ENCODE peak calls at places on chromosomes 5 and 9, in five cellular contexts. V is H9, C is activated B cell treated with CpG ODN at 0.5 μM for 24 hours, H is GM12865, K is type B pancreatic cell. L is an unnamed sample.

GRCh38 chr5:148607406-148607805 is 46.9 kb downstream of the HTR4 start:
- DNase-seq in V (no peak), K (no peak), H (no peak), C (no peak), L (no peak)

GRCh38 chr9:136594492-136594891 is 48.6 kb upstream of the NOTCH1 start:
- DNase-seq in V (no peak), H (no peak), K (no peak), C (no peak), L (no peak)

GRCh38 chr5:31196309-31196708 is 2.8 kb downstream of the CDH6 start:
- DNase-seq in V (no peak), H (no peak), C (no peak), K (no peak), L (no peak)

GRCh38 chr5:61301820-61302563 is 30.1 kb upstream of the ZSWIM6 start:
- DNase-seq in C (no peak), K (no peak), V (no peak), H (no peak), L (no peak)

GRCh38 chr5:13985736-13986418 is 41.4 kb upstream of the DNAH5 start:
- DNase-seq in K (no peak), H (no peak), C (no peak), V (no peak), L (no peak)

GRCh38 chr9:94937214-94937903 is 210.9 kb downstream of the AOPEP start:
- DNase-seq in H (no peak), C (no peak), V (no peak), K (no peak), L (no peak)

GRCh38 chr9:14661421-14662059 is 31.7 kb downstream of the ZDHHC21 start:
- DNase-seq in K (no peak), V (no peak), C (no peak), H (peak), L (no peak)

GRCh38 chr9:21305213-21305612 is at the start of gene IFNA5:
- DNase-seq in H (no peak), K (no peak), C (no peak), V (no peak), L (no peak)

GRCh38 chr5:17184596-17184995 is 32.8 kb upstream of the BASP1 start:
- DNase-seq in V (no peak), H (no peak), C (no peak), K (no peak), L (no peak)

GRCh38 chr5:13601152-13601551 is 343.3 kb downstream of the DNAH5 start:
- DNase-seq in V (no peak), H (no peak), K (no peak), C (no peak), L (no peak)

GRCh38 chr5:53874409-53874808 is 314.0 kb downstream of the NDUFS4 start:
- DNase-seq in H (no peak), C (no peak), V (peak), K (no peak), L (no peak)

GRCh38 chr9:136512651-136513066 is 29.8 kb upstream of the SEC16A start:
- DNase-seq in H (no peak), K (no peak), C (no peak), V (peak), L (no peak)

GRCh38 chr9:120445974-120446373 is 134.0 kb downstream of the CDK5RAP2 start:
- DNase-seq in K (no peak), C (no peak), H (no peak), V (no peak), L (no peak)

GRCh38 chr9:22379272-22379671 is 67.4 kb upstream of the DMRTA1 start:
- DNase-seq in C (no peak), K (no peak), V (no peak), H (no peak), L (no peak)

GRCh38 chr9:131734165-131734610 is 5.7 kb downstream of the RAPGEF1 start:
- DNase-seq in C (no peak), K (no peak), V (no peak), H (peak), L (no peak)

GRCh38 chr9:134411451-134412297 is 85.4 kb downstream of the RXRA start:
- DNase-seq in C (no peak), H (no peak), V (no peak), K (no peak), L (no peak)

GRCh38 chr5:73119492-73120157 is 750 bp upstream of the TMEM171 start:
- DNase-seq in H (peak), C (no peak), K (no peak), V (peak), L (no peak)

GRCh38 chr5:124408738-124409453 is 337.5 kb downstream of the ZNF608 start:
- DNase-seq in K (no peak), H (no peak), V (no peak), C (no peak), L (no peak)

GRCh38 chr9:84711936-84712335 is 42.4 kb downstream of the NTRK2 start:
- DNase-seq in K (no peak), C (no peak), H (peak), V (no peak), L (no peak)

GRCh38 chr9:129640086-129640870 is 1.7 kb downstream of the ASB6 start:
- DNase-seq in C (no peak), H (no peak), K (no peak), V (no peak), L (peak)

GRCh38 chr9:84301851-84302250 is 38.7 kb downstream of the SLC28A3 start:
- DNase-seq in H (no peak), V (no peak), C (no peak), K (no peak), L (no peak)

GRCh38 chr5:83096660-83097334 is 19.4 kb downstream of the XRCC4 start:
- DNase-seq in H (no peak), V (no peak), K (no peak), C (no peak), L (no peak)

GRCh38 chr5:74934949-74935751 is 69.0 kb upstream of the FAM169A start:
- DNase-seq in V (no peak), H (peak), K (no peak), C (no peak), L (no peak)

GRCh38 chr9:2119490-2120046 is 104.4 kb downstream of the SMARCA2 start:
- DNase-seq in K (no peak), V (no peak), C (no peak), H (no peak), L (no peak)

GRCh38 chr9:2117527-2117926 is 102.4 kb downstream of the SMARCA2 start:
- DNase-seq in H (no peak), V (no peak), C (no peak), K (no peak), L (no peak)

GRCh38 chr9:2120926-2121689 is 106.0 kb downstream of the SMARCA2 start:
- DNase-seq in H (no peak), V (no peak), C (no peak), K (no peak), L (no peak)

GRCh38 chr9:2116073-2116472 is 100.9 kb downstream of the SMARCA2 start:
- DNase-seq in V (peak), H (peak), K (no peak), C (no peak), L (no peak)
- TF ChIP-seq CTCF in V (peak), H (peak), K (peak), C (no peak), L (peak)

GRCh38 chr9:88076286-88077070 is 61.8 kb downstream of the SPATA31C2 start:
- DNase-seq in C (no peak), K (peak), H (no peak), V (peak), L (peak)
- TF ChIP-seq CTCF in C (no peak), K (peak), H (no peak), V (peak), L (no peak)

GRCh38 chr5:92467695-92468094 is 1084.6 kb upstream of the ARRDC3 start:
- DNase-seq in H (no peak), K (no peak), C (no peak), V (no peak), L (no peak)

GRCh38 chr5:92471861-92472260 is 1088.7 kb upstream of the ARRDC3 start:
- DNase-seq in K (no peak), C (no peak), V (no peak), H (no peak), L (no peak)

GRCh38 chr5:92472981-92473566 is 1090.0 kb upstream of the ARRDC3 start:
- DNase-seq in K (no peak), H (no peak), V (no peak), C (no peak), L (no peak)

GRCh38 chr5:92468307-92468706 is 1085.2 kb upstream of the ARRDC3 start:
- DNase-seq in C (no peak), H (no peak), K (no peak), V (no peak), L (no peak)

GRCh38 chr5:92470770-92471169 is 1087.7 kb upstream of the ARRDC3 start:
- DNase-seq in V (no peak), H (no peak), K (no peak), C (no peak), L (no peak)
- TF ChIP-seq CTCF in V (peak), H (peak), K (no peak), C (no peak), L (no peak)

DNA sequence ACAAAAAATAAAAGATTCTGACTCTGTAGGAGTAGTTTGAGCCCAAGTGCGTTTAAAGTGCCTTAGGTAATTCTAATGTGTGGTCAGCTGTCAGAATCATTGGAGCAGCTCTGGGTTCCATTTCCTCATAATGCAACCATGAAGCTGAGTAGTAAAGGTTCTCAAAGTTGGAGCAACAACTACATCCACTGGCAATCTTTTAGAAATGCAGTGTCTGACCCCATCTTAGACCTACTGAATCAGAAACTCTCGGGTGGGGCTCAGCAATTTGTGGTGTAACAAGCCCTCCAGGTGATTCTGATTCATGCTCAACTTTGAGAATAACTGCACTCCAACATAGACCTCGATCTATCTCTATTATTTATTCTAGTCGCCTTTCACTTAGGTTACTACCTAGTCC is 7.6 kb upstream of the ALDH1A1 start:
- DNase-seq in V (no peak), H (no peak), C (no peak), K (no peak), L (no peak)
- TF ChIP-seq CTCF in V (no peak), H (no peak), C (no peak), K (no peak), L (no peak)

GRCh38 chr5:180799194-180799593 is 3.4 kb downstream of the MGAT1 start:
- DNase-seq in H (no peak), C (no peak), K (no peak), V (peak), L (peak)

GRCh38 chr5:180802325-180803180 is at the start of gene MGAT1:
- DNase-seq in V (peak), H (peak), C (peak), K (peak), L (peak)

GRCh38 chr5:180798193-180798592 is 4.4 kb downstream of the MGAT1 start:
- DNase-seq in K (no peak), C (no peak), V (no peak), H (no peak), L (peak)

GRCh38 chr5:180801596-180802324 is 846 bp downstream of the MGAT1 start:
- DNase-seq in C (no peak), K (no peak), H (no peak), V (no peak), L (peak)

DNA sequence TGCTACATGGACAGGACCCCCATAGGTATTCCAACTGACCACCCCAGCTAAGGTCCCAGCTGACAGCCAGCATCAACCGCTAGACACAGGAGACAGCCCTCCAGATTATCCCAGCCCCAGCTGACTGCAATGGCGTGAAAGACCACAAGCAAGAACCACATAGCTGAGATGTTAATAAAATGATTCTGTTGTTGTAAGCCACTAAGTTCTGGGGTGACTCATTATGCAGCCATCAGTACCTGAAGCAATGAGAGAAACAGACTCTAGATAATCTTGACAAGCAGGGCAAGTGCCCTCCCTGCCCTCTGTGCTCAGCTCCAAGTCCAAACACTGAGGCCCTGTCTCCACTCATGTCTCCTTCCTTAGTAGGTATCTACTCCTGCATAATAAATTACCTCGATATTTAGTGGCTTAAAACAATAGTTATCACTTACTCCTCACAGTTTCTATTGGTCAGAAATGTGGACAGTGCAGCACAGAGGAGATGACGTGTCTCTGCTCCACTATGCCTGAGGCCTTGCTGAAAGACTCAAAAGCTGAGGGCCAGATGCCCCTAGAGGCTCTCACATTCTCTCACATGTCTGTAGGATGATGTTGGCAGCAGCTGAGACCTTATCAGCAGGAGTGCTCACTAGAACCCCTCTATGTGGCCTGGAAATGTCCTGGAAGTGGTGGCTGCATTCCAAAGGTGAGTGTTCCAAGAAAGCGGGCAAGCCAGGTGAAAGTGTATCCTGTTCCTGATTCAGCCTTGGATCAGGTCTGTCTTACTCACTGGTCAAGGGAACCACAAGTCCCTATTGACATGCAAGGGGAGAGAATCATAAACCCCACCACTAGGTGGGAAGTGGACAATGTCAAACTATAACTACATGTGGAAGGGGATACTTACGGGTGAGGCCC is 2.5 kb downstream of the MGAT1 start:
- DNase-seq in K (no peak), H (no peak), V (no peak), C (no peak), L (peak)
- TF ChIP-seq CTCF in K (no peak), H (no peak), V (no peak), C (no peak), L (no peak)

L was measured in mesothelial cell of epicardium.